ENCODE peak calls at places on chromosomes 3 and 15, in four cellular contexts. S is neural progenitor cell, G is endothelial cell of umbilical vein, O is IMR-90. D is an unnamed sample.

GRCh38 chr3:72013104-72013503 is 228.2 kb upstream of the PROK2 start:
- DNase-seq in S (no peak), G (no peak), O (no peak), D (no peak)

GRCh38 chr15:93210995-93211394 is 122.0 kb upstream of the RGMA start:
- DNase-seq in S (no peak), G (no peak), O (no peak), D (no peak)

GRCh38 chr3:172676208-172676920 is 34.5 kb downstream of the NCEH1 start:
- DNase-seq in S (no peak), G (no peak), O (no peak), D (peak; percentile 8)

GRCh38 chr3:32460031-32460749 is 42.5 kb downstream of the CMTM6 start:
- DNase-seq in S (peak; percentile 90), G (peak; percentile 9), O (no peak), D (no peak)

GRCh38 chr3:89246326-89246725 is 138.9 kb downstream of the EPHA3 start:
- DNase-seq in S (peak; percentile 68), G (no peak), O (no peak), D (no peak)

GRCh38 chr3:122691195-122691594 is 10.6 kb downstream of the PARP14 start:
- DNase-seq in S (no peak), G (peak; percentile 10), O (peak; percentile 87), D (peak; percentile 79)

GRCh38 chr3:126156468-126156867 is 23.9 kb downstream of the ALDH1L1 start:
- DNase-seq in S (no peak), G (no peak), O (no peak), D (peak; percentile 90)

GRCh38 chr3:143529018-143529478 is 319.2 kb downstream of the SLC9A9 start:
- DNase-seq in S (no peak), G (no peak), O (no peak), D (no peak)

GRCh38 chr3:25457642-25458419 is 29.8 kb downstream of the RARB start:
- DNase-seq in S (no peak), G (peak; percentile 87), O (peak; percentile 24), D (no peak)

GRCh38 chr15:66825139-66825538 is 123.1 kb downstream of the SMAD6 start:
- DNase-seq in S (no peak), G (no peak), O (no peak), D (no peak)

GRCh38 chr3:115518100-115518852 is 105.0 kb upstream of the GAP43 start:
- DNase-seq in S (peak; percentile 74), G (peak; percentile 92), O (peak; percentile 79), D (peak; percentile 53)

GRCh38 chr3:148992635-148993230 is 1.4 kb downstream of the GYG1 start:
- DNase-seq in S (peak; percentile 6), G (no peak), O (no peak), D (no peak)

GRCh38 chr15:34753236-34753894 is 1.4 kb downstream of the GJD2 start:
- DNase-seq in S (peak; percentile 88), G (peak; percentile 49), O (peak; percentile 71), D (peak; percentile 90)

GRCh38 chr3:17740703-17741102 is 1.7 kb downstream of the TBC1D5 start:
- DNase-seq in S (no peak), G (peak; percentile 33), O (peak; percentile 83), D (peak; percentile 70)

GRCh38 chr3:97967966-97968365 is 4.3 kb downstream of the RIOX2 start:
- DNase-seq in S (peak; percentile 16), G (no peak), O (no peak), D (no peak)

GRCh38 chr15:29111705-29112281 is 157.8 kb downstream of the NSMCE3 start:
- DNase-seq in S (no peak), G (no peak), O (no peak), D (no peak)

GRCh38 chr3:16474304-16474703 is 39.2 kb downstream of the RFTN1 start:
- DNase-seq in S (no peak), G (peak; percentile 47), O (peak; percentile 67), D (no peak)

GRCh38 chr3:19702416-19703078 is 231.5 kb downstream of the EFHB start:
- DNase-seq in S (no peak), G (no peak), O (no peak), D (no peak)
- H2AFZ ChIP-seq in S (no peak overlapping the region), G (no peak overlapping the region), O (no peak overlapping the region), D (no peak overlapping the region)

DNA sequence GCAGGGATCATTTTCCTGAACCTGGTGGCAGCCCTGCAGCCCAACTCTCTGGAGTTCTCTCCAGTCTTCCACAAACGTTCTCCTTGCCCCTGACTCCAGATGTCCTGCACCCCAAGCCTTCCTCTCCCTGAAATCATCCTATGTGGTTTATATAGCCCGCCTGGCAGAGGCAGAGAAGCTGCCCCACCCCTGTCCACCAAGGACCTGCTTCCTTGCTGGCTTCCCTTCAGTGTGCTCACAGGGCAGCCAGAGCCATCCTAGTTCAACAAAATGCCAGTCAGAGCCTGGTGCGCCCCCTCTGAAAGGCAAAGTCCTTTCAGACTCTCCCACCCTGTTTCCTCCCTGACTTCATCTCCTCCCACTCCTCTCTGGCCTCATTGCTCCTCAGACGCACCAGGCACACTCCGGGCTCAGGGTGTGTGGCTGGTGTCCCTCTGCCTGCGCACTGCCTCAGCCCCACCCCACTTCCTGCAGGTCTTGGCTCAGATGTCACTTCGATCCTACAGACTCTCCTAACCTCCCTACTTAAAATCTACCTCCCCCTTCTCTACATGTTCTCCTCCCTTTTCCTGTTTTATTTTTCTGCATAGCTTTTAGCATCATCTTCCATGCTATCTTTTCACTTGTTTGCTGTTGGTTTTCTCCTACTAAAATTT is 5.9 kb downstream of the KBTBD13 start:
- DNase-seq in S (peak; percentile 51), G (no peak), O (no peak), D (no peak)
- H3K27ac ChIP-seq in S (no peak overlapping the region), G (no peak overlapping the region), O (no peak overlapping the region), D (no peak overlapping the region)

GRCh38 chr3:193640165-193640706 is 47.2 kb downstream of the OPA1 start:
- DNase-seq in S (no peak), G (no peak), O (no peak), D (no peak)
- H3K36me3 ChIP-seq in S (peaks cover 38% of the 10 kb centered on the region), G (peaks cover 7% of the 10 kb centered on the region), O (peaks cover 18% of the 10 kb centered on the region), D (peaks cover 45% of the 10 kb centered on the region)

GRCh38 chr15:89334510-89335288 is at the start of gene POLG:
- DNase-seq in S (peak; percentile 99), G (peak; percentile 99), O (peak; percentile 99), D (peak; percentile 100)

GRCh38 chr15:89333011-89333860 is 1.4 kb downstream of the POLG start:
- DNase-seq in S (no peak), G (no peak), O (no peak), D (peak; percentile 44)

GRCh38 chr15:89332446-89332845 is 2.2 kb downstream of the POLG start:
- DNase-seq in S (peak; percentile 66), G (peak; percentile 34), O (peak; percentile 10), D (peak; percentile 93)

GRCh38 chr15:89335289-89336041 is 841 bp upstream of the POLG start:
- DNase-seq in S (peak; percentile 70), G (peak; percentile 52), O (no peak), D (peak; percentile 22)

DNA sequence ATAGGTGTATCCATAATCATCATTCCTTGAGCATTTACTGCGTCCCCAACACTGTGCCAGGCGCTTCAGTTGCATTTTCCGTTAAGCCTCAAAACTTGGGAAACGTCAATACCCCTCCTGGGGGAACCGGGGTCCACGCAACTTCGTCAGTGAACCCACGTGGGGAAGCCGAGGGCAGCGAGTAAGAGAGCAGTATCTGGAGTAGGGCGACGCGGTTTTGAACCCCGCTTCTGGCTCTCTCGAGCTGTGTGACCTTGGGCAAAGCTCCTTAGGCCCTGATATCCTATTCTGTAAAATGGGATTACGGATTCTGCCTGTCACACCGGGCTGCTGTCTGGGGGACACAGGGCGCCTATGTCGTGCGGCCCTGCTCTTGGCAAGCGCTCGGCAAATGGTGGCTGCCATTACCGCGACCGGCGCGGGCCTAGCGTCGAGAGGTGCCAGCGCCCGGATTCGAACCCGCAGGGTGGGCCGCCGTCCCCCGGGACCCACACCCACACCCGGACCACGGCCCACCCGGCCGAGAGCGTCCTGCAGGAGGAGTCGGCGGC is 590 bp downstream of the POLG start:
- DNase-seq in S (no peak), G (no peak), O (no peak), D (peak; percentile 81)
- H2AFZ ChIP-seq in S (no peak overlapping the region), G (peak overlapping the region; percentile 16), O (peak overlapping the region; percentile 96), D (peak overlapping the region; percentile 85)

GRCh38 chr3:112351823-112352222 is 18.9 kb downstream of the CD200 start:
- DNase-seq in S (no peak), G (no peak), O (no peak), D (no peak)

GRCh38 chr3:112353365-112353764 is 20.4 kb downstream of the CD200 start:
- DNase-seq in S (no peak), G (peak; percentile 84), O (no peak), D (no peak)

GRCh38 chr3:112354642-112355333 is 21.8 kb downstream of the CD200 start:
- DNase-seq in S (no peak), G (no peak), O (no peak), D (no peak)

GRCh38 chr3:112351036-112351435 is 18.1 kb downstream of the CD200 start:
- DNase-seq in S (peak; percentile 52), G (peak; percentile 82), O (no peak), D (no peak)

GRCh38 chr3:112352720-112353119 is 19.8 kb downstream of the CD200 start:
- DNase-seq in S (no peak), G (no peak), O (no peak), D (no peak)
- H3K27ac ChIP-seq in S (peak overlapping the region; percentile 26), G (peak overlapping the region; percentile 72), O (no peak overlapping the region), D (no peak overlapping the region)

GRCh38 chr3:170726976-170727661 is 141.2 kb upstream of the SLC7A14 start:
- DNase-seq in S (no peak), G (peak; percentile 85), O (peak; percentile 94), D (peak; percentile 65)

GRCh38 chr3:170730071-170730812 is 139.8 kb downstream of the RPL22L1 start:
- DNase-seq in S (no peak), G (peak; percentile 54), O (no peak), D (no peak)

GRCh38 chr3:170728181-170728580 is 141.8 kb downstream of the RPL22L1 start:
- DNase-seq in S (no peak), G (no peak), O (no peak), D (no peak)

GRCh38 chr3:170725285-170725731 is 139.4 kb upstream of the SLC7A14 start:
- DNase-seq in S (no peak), G (no peak), O (peak; percentile 54), D (no peak)

GRCh38 chr3:170727754-170728153 is 141.9 kb upstream of the SLC7A14 start:
- DNase-seq in S (no peak), G (no peak), O (no peak), D (no peak)
- H3K36me3 ChIP-seq in S (no peaks in the 10 kb centered on the region), G (no peaks in the 10 kb centered on the region), O (no peaks in the 10 kb centered on the region), D (no peaks in the 10 kb centered on the region)

GRCh38 chr15:86630946-86631345 is 551.3 kb downstream of the AGBL1 start:
- DNase-seq in S (no peak), G (no peak), O (no peak), D (no peak)
- H2AFZ ChIP-seq in S (no peak overlapping the region), G (no peak overlapping the region), O (no peak overlapping the region), D (no peak overlapping the region)

D was measured in osteoblast.